ENCODE peak calls at places on chromosome 9, in nine cellular contexts. F, N, Y, S, J, L, K, O and A are unnamed samples.

GRCh38 chr9:104725014-104725413 is 22.5 kb upstream of the NIPSNAP3A start:
- DNase-seq in O (no peak), N (no peak), Y (no peak), J (no peak), S (no peak), F (no peak), L (no peak), K (no peak), A (no peak)

GRCh38 chr9:127875306-127875966 is 2.0 kb downstream of the AK1 start:
- DNase-seq in O (no peak), N (no peak), J (no peak), L (no peak), Y (no peak), K (no peak), S (peak), F (no peak), A (peak)

GRCh38 chr9:130117816-130118632 is 54.2 kb upstream of the NCS1 start:
- DNase-seq in N (no peak), O (no peak), S (peak), K (no peak), L (no peak), Y (peak), F (no peak), J (no peak), A (peak)

GRCh38 chr9:96487949-96488348 is 38.0 kb downstream of the HABP4 start:
- DNase-seq in O (no peak), K (no peak), N (no peak), L (no peak), F (no peak), Y (no peak), S (no peak), J (no peak), A (no peak)

GRCh38 chr9:134198771-134199170 is 34.4 kb upstream of the RNU6ATAC start:
- DNase-seq in Y (no peak), L (no peak), J (no peak), O (no peak), K (no peak), N (no peak), F (no peak), S (no peak), A (no peak)

GRCh38 chr9:77449177-77450092 is 198.7 kb downstream of the GNA14 start:
- DNase-seq in J (no peak), Y (peak), O (no peak), L (no peak), K (no peak), F (peak), S (peak), N (no peak), A (no peak)

GRCh38 chr9:119216891-119217290 is 152.3 kb downstream of the BRINP1 start:
- DNase-seq in J (no peak), F (no peak), N (no peak), K (no peak), Y (no peak), L (peak), S (no peak), O (no peak), A (no peak)

GRCh38 chr9:35490910-35491465 is 1.1 kb downstream of the RUSC2 start:
- DNase-seq in N (no peak), L (peak), K (no peak), S (peak), J (no peak), O (no peak), Y (peak), F (no peak), A (no peak)

GRCh38 chr9:137304383-137305059 is 2.5 kb upstream of the NRARP start:
- DNase-seq in O (no peak), L (no peak), N (no peak), K (no peak), J (no peak), S (no peak), F (no peak), Y (no peak), A (peak)

GRCh38 chr9:79665926-79666325 is 94.2 kb downstream of the TLE4 start:
- DNase-seq in N (no peak), J (no peak), O (no peak), S (no peak), K (no peak), L (no peak), F (no peak), Y (no peak), A (no peak)